ENCODE peak calls at places on chromosomes 11 and 22, in four cellular contexts. One of them, this sample, is unnamed.

GRCh38 chr11:108609681-108610080 is 16.1 kb upstream of the EXPH5 start:
- DNase-seq in stomach: no peak
- DNase-seq in transverse colon: no peak
- DNase-seq in A549: peak
- DNase-seq in this sample: no peak

GRCh38 chr11:1778141-1778911 is 14.6 kb upstream of the CTSD start:
- DNase-seq in stomach: no peak
- DNase-seq in transverse colon: no peak
- DNase-seq in A549: no peak
- DNase-seq in this sample: peak

GRCh38 chr11:46369458-46370152 is 11.9 kb upstream of the MDK start:
- DNase-seq in stomach: peak
- DNase-seq in transverse colon: peak
- DNase-seq in A549: peak
- DNase-seq in this sample: no peak

GRCh38 chr22:42522546-42522945 is 3.0 kb upstream of the RRP7A start:
- DNase-seq in stomach: no peak
- DNase-seq in transverse colon: no peak
- DNase-seq in A549: no peak
- DNase-seq in this sample: no peak

GRCh38 chr11:77069969-77070582 is 3.3 kb downstream of the CAPN5 start:
- DNase-seq in stomach: peak
- DNase-seq in transverse colon: peak
- DNase-seq in A549: no peak
- DNase-seq in this sample: no peak

GRCh38 chr22:41770715-41771452 is 29.6 kb upstream of the CCDC134 start:
- DNase-seq in stomach: no peak
- DNase-seq in transverse colon: no peak
- DNase-seq in A549: no peak
- DNase-seq in this sample: no peak

GRCh38 chr11:2521681-2522630 is 77.1 kb downstream of the KCNQ1 start:
- DNase-seq in stomach: peak
- DNase-seq in transverse colon: peak
- DNase-seq in A549: no peak
- DNase-seq in this sample: peak

GRCh38 chr11:127895776-127896175 is 691.6 kb downstream of the ETS1 start:
- DNase-seq in stomach: no peak
- DNase-seq in transverse colon: no peak
- DNase-seq in A549: no peak
- DNase-seq in this sample: no peak

GRCh38 chr22:46380581-46380980 is 45.1 kb downstream of the TRMU start:
- DNase-seq in stomach: no peak
- DNase-seq in transverse colon: no peak
- DNase-seq in A549: no peak
- DNase-seq in this sample: no peak

GRCh38 chr11:67666676-67667489 is 7.5 kb downstream of the ALDH3B2 start:
- DNase-seq in stomach: no peak
- DNase-seq in transverse colon: no peak
- DNase-seq in A549: no peak
- DNase-seq in this sample: no peak

GRCh38 chr11:69398529-69399492 is 82.7 kb upstream of the LINC01488 start:
- DNase-seq in stomach: no peak
- DNase-seq in transverse colon: no peak
- DNase-seq in A549: no peak
- DNase-seq in this sample: peak

GRCh38 chr11:119056397-119056999 is 507 bp downstream of the HYOU1 start:
- DNase-seq in stomach: peak
- DNase-seq in transverse colon: peak
- DNase-seq in A549: no peak
- DNase-seq in this sample: peak

GRCh38 chr11:3200388-3201111 is 18.1 kb downstream of the MRGPRG start:
- DNase-seq in stomach: no peak
- DNase-seq in transverse colon: peak
- DNase-seq in A549: no peak
- DNase-seq in this sample: peak

GRCh38 chr11:10648896-10649295 is 44.7 kb downstream of the IRAG1 start:
- DNase-seq in stomach: no peak
- DNase-seq in transverse colon: no peak
- DNase-seq in A549: no peak
- DNase-seq in this sample: peak

GRCh38 chr22:46732513-46732912 is 5.5 kb downstream of the CERK start:
- DNase-seq in stomach: no peak
- DNase-seq in transverse colon: no peak
- DNase-seq in A549: no peak
- DNase-seq in this sample: no peak

GRCh38 chr11:16669799-16670415 is 68.5 kb upstream of the C11orf58 start:
- DNase-seq in stomach: no peak
- DNase-seq in transverse colon: no peak
- DNase-seq in A549: peak
- DNase-seq in this sample: no peak

GRCh38 chr11:4798427-4799183 is 5.6 kb downstream of the OR52R1 start:
- DNase-seq in stomach: no peak
- DNase-seq in transverse colon: no peak
- DNase-seq in A549: no peak
- DNase-seq in this sample: no peak

GRCh38 chr22:46195487-46196165 is 45.3 kb downstream of the PPARA start:
- DNase-seq in stomach: peak
- DNase-seq in transverse colon: peak
- DNase-seq in A549: no peak
- DNase-seq in this sample: no peak

GRCh38 chr11:7143908-7144307 is 55.1 kb downstream of the RBMXL2 start:
- DNase-seq in stomach: no peak
- DNase-seq in transverse colon: no peak
- DNase-seq in A549: peak
- DNase-seq in this sample: no peak

GRCh38 chr11:29129850-29130249 is 887.0 kb downstream of the KCNA4 start:
- DNase-seq in stomach: no peak
- DNase-seq in transverse colon: no peak
- DNase-seq in A549: peak
- DNase-seq in this sample: no peak

GRCh38 chr11:10076458-10077141 is 217.4 kb downstream of the SBF2 start:
- DNase-seq in stomach: peak
- DNase-seq in transverse colon: peak
- DNase-seq in A549: peak
- DNase-seq in this sample: peak

GRCh38 chr11:1780700-1781592 is 17.2 kb upstream of the CTSD start:
- DNase-seq in stomach: no peak
- DNase-seq in transverse colon: no peak
- DNase-seq in A549: no peak
- DNase-seq in this sample: peak

GRCh38 chr11:73384871-73385692 is 8.9 kb downstream of the RELT start:
- DNase-seq in stomach: peak
- DNase-seq in transverse colon: peak
- DNase-seq in A549: no peak
- DNase-seq in this sample: peak

GRCh38 chr11:34451053-34451452 is 12.3 kb downstream of the CAT start:
- DNase-seq in stomach: no peak
- DNase-seq in transverse colon: no peak
- DNase-seq in A549: no peak
- DNase-seq in this sample: no peak

GRCh38 chr11:28842716-28843115 is 734.5 kb downstream of the METTL15 start:
- DNase-seq in stomach: no peak
- DNase-seq in transverse colon: no peak
- DNase-seq in A549: no peak
- DNase-seq in this sample: no peak

GRCh38 chr11:2933376-2934056 is 4.3 kb upstream of the PHLDA2 start:
- DNase-seq in stomach: peak
- DNase-seq in transverse colon: peak
- DNase-seq in A549: peak
- DNase-seq in this sample: peak

GRCh38 chr11:31987118-31988005 is 103.5 kb upstream of the RCN1 start:
- DNase-seq in stomach: no peak
- DNase-seq in transverse colon: no peak
- DNase-seq in A549: no peak
- DNase-seq in this sample: no peak

GRCh38 chr11:75873417-75874148 is 58.6 kb downstream of the UVRAG start:
- DNase-seq in stomach: no peak
- DNase-seq in transverse colon: no peak
- DNase-seq in A549: no peak
- DNase-seq in this sample: no peak

GRCh38 chr11:35747638-35748037 is 85.1 kb downstream of the TRIM44 start:
- DNase-seq in stomach: no peak
- DNase-seq in transverse colon: no peak
- DNase-seq in A549: no peak
- DNase-seq in this sample: no peak

GRCh38 chr22:22935546-22936157 is 48.0 kb downstream of the IGLL5 start:
- DNase-seq in stomach: peak
- DNase-seq in transverse colon: peak
- DNase-seq in A549: no peak
- DNase-seq in this sample: no peak

GRCh38 chr11:86523738-86524602 is 148.4 kb downstream of the ME3 start:
- DNase-seq in stomach: peak
- DNase-seq in transverse colon: no peak
- DNase-seq in A549: peak
- DNase-seq in this sample: no peak

GRCh38 chr11:114678125-114679036 is at the start of gene NXPE2:
- DNase-seq in stomach: no peak
- DNase-seq in transverse colon: peak
- DNase-seq in A549: peak
- DNase-seq in this sample: no peak

GRCh38 chr11:63619967-63620366 is 5.7 kb upstream of the PLAAT3 start:
- DNase-seq in stomach: no peak
- DNase-seq in transverse colon: no peak
- DNase-seq in A549: no peak
- DNase-seq in this sample: no peak

GRCh38 chr22:24247564-24248344 is 2.9 kb upstream of the GGT5 start:
- DNase-seq in stomach: peak
- DNase-seq in transverse colon: peak
- DNase-seq in A549: peak
- DNase-seq in this sample: peak
- TF ChIP-seq EP300 in stomach: peak
- TF ChIP-seq EP300 in transverse colon: no peak
- TF ChIP-seq EP300 in A549: peak
- TF ChIP-seq EP300 in this sample: no peak

DNA sequence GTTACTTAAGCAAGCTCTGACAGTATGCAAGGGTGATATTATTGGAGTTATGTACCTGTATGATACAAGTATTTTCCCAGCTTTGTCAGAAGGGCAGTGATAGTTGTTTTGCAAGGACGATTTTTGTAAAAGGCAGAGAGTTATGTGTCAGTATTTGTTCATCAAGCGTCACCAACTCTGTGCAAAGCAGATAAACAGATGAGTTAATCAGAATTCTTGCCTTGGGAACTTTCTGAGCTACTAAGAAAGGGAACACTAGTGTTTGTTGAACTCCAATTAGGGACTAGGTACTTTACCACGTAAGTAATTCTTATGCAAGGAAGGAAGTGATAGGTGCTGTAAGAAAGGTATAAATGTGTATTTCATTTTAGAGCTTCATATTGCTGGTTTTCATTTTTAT is 1.5 kb downstream of the USP47 start:
- DNase-seq in stomach: no peak
- DNase-seq in transverse colon: no peak
- DNase-seq in A549: peak
- DNase-seq in this sample: no peak
- TF ChIP-seq POLR2A in stomach: no peak
- TF ChIP-seq POLR2A in transverse colon: peak
- TF ChIP-seq POLR2A in A549: no peak
- TF ChIP-seq POLR2A in this sample: no peak

GRCh38 chr11:20357150-20357549 is 6.4 kb upstream of the HTATIP2 start:
- DNase-seq in stomach: no peak
- DNase-seq in transverse colon: no peak
- DNase-seq in A549: no peak
- DNase-seq in this sample: no peak
- TF ChIP-seq EP300 in stomach: no peak
- TF ChIP-seq EP300 in transverse colon: no peak
- TF ChIP-seq EP300 in A549: no peak
- TF ChIP-seq EP300 in this sample: no peak

GRCh38 chr11:12706531-12707499 is 32.6 kb downstream of the TEAD1 start:
- DNase-seq in stomach: peak
- DNase-seq in transverse colon: peak
- DNase-seq in A549: no peak
- DNase-seq in this sample: no peak
- TF ChIP-seq POLR2A in stomach: no peak
- TF ChIP-seq POLR2A in transverse colon: no peak
- TF ChIP-seq POLR2A in A549: no peak
- TF ChIP-seq POLR2A in this sample: no peak

GRCh38 chr11:47899801-47900200 is 51.7 kb upstream of the NUP160 start:
- DNase-seq in stomach: no peak
- DNase-seq in transverse colon: peak
- DNase-seq in A549: no peak
- DNase-seq in this sample: no peak
- TF ChIP-seq EP300 in stomach: no peak
- TF ChIP-seq EP300 in transverse colon: no peak
- TF ChIP-seq EP300 in A549: no peak
- TF ChIP-seq EP300 in this sample: no peak